ENCODE peak calls at places on chromosome 14, in six cellular contexts. F is stimulated activated CD8-positive, alpha-beta memory T cell treated with anti-CD3 and anti-CD28 coated beads, Interleukin-15, amount 100 ng/mL, for 4 hours; P is HS-5; E is HFF-Myc; N is fibroblast of mammary gland; K is brain pericyte. B is an unnamed sample.

GRCh38 chr14:104085032-104085888 is at the start of gene ASPG:
- DNase-seq in F (no peak), P (no peak), E (no peak), N (no peak), K (no peak), B (no peak)

GRCh38 chr14:74572829-74573360 is 39.1 kb downstream of the LTBP2 start:
- DNase-seq in F (no peak), P (no peak), E (no peak), N (peak; percentile 51), K (no peak), B (no peak)

GRCh38 chr14:58298477-58298879 is at the start of gene ARID4A:
- DNase-seq in F (peak; percentile 62), P (no peak), E (no peak), N (no peak), K (no peak), B (no peak)

GRCh38 chr14:33618361-33619095 is 332.3 kb downstream of the EGLN3 start:
- DNase-seq in F (no peak), P (no peak), E (no peak), N (peak; percentile 11), K (no peak), B (no peak)

GRCh38 chr14:30600907-30601578 is 21.1 kb upstream of the SCFD1 start:
- DNase-seq in F (no peak), P (no peak), E (no peak), N (no peak), K (no peak), B (no peak)

GRCh38 chr14:93733646-93734045 is 54.6 kb downstream of the PRIMA1 start:
- DNase-seq in F (no peak), P (no peak), E (no peak), N (no peak), K (no peak), B (no peak)

GRCh38 chr14:82757775-82758174 is 1224.1 kb upstream of the SEL1L start:
- DNase-seq in F (no peak), P (no peak), E (no peak), N (no peak), K (no peak), B (no peak)

GRCh38 chr14:75229923-75230792 is 48.5 kb upstream of the FOS start:
- DNase-seq in F (peak; percentile 23), P (no peak), E (no peak), N (peak; percentile 25), K (no peak), B (no peak)

GRCh38 chr14:73786942-73787759 is 64.5 kb upstream of the PTGR2 start:
- DNase-seq in F (no peak), P (no peak), E (no peak), N (peak; percentile 28), K (no peak), B (no peak)

GRCh38 chr14:70416717-70417349 is at the start of gene SYNJ2BP:
- DNase-seq in F (peak; percentile 31), P (peak; percentile 37), E (peak; percentile 41), N (peak; percentile 70), K (no peak), B (peak; percentile 21)

GRCh38 chr14:68306934-68307758 is 485.7 kb downstream of the ZFP36L1 start:
- DNase-seq in F (no peak), P (no peak), E (no peak), N (peak; percentile 39), K (no peak), B (no peak)

B was measured in AG04450.